ENCODE peak calls at places on chromosomes 3 and 15, in nine cellular contexts. One of them, this sample, is unnamed.

GRCh38 chr3:27415202-27415601 is 46.0 kb upstream of the NEK10 start:
- DNase-seq in left cardiac atrium: no peak
- DNase-seq in CD14-positive monocyte: no peak
- DNase-seq in stimulated activated CD4-positive, alpha-beta T cell treated with anti-CD3 and anti-CD28 coated beads, Interleukin-12 subunit alpha, Interleukin-12 subunit beta, amount 100 ng/mL, for 48 hours: no peak
- DNase-seq in K562: no peak
- DNase-seq in A549: no peak
- DNase-seq in myocyte: no peak
- DNase-seq in T-helper 17 cell: no peak
- DNase-seq in foreskin fibroblast: no peak
- DNase-seq in this sample: no peak

GRCh38 chr3:146156060-146156459 is 4.9 kb downstream of the PLOD2 start:
- DNase-seq in myocyte: peak; percentile 76
- DNase-seq in CD14-positive monocyte: no peak
- DNase-seq in foreskin fibroblast: peak; percentile 64
- DNase-seq in stimulated activated CD4-positive, alpha-beta T cell treated with anti-CD3 and anti-CD28 coated beads, Interleukin-12 subunit alpha, Interleukin-12 subunit beta, amount 100 ng/mL, for 48 hours: no peak
- DNase-seq in A549: no peak
- DNase-seq in T-helper 17 cell: no peak
- DNase-seq in K562: no peak
- DNase-seq in left cardiac atrium: no peak
- DNase-seq in this sample: no peak

GRCh38 chr3:23655749-23656148 is 150.0 kb upstream of the UBE2E1 start:
- DNase-seq in left cardiac atrium: no peak
- DNase-seq in stimulated activated CD4-positive, alpha-beta T cell treated with anti-CD3 and anti-CD28 coated beads, Interleukin-12 subunit alpha, Interleukin-12 subunit beta, amount 100 ng/mL, for 48 hours: no peak
- DNase-seq in K562: no peak
- DNase-seq in T-helper 17 cell: no peak
- DNase-seq in A549: no peak
- DNase-seq in myocyte: no peak
- DNase-seq in CD14-positive monocyte: no peak
- DNase-seq in foreskin fibroblast: no peak
- DNase-seq in this sample: no peak

GRCh38 chr3:150798122-150798618 is 35.2 kb upstream of the SIAH2 start:
- DNase-seq in left cardiac atrium: no peak
- DNase-seq in K562: no peak
- DNase-seq in T-helper 17 cell: no peak
- DNase-seq in stimulated activated CD4-positive, alpha-beta T cell treated with anti-CD3 and anti-CD28 coated beads, Interleukin-12 subunit alpha, Interleukin-12 subunit beta, amount 100 ng/mL, for 48 hours: no peak
- DNase-seq in myocyte: peak; percentile 7
- DNase-seq in foreskin fibroblast: no peak
- DNase-seq in A549: peak; percentile 12
- DNase-seq in CD14-positive monocyte: no peak
- DNase-seq in this sample: no peak

GRCh38 chr3:194447161-194447560 is 39.6 kb downstream of the ATP13A3 start:
- DNase-seq in foreskin fibroblast: no peak
- DNase-seq in K562: peak; percentile 38
- DNase-seq in T-helper 17 cell: no peak
- DNase-seq in left cardiac atrium: no peak
- DNase-seq in A549: no peak
- DNase-seq in stimulated activated CD4-positive, alpha-beta T cell treated with anti-CD3 and anti-CD28 coated beads, Interleukin-12 subunit alpha, Interleukin-12 subunit beta, amount 100 ng/mL, for 48 hours: no peak
- DNase-seq in CD14-positive monocyte: no peak
- DNase-seq in myocyte: no peak
- DNase-seq in this sample: no peak

GRCh38 chr3:21390856-21391255 is 360.2 kb downstream of the ZNF385D start:
- DNase-seq in stimulated activated CD4-positive, alpha-beta T cell treated with anti-CD3 and anti-CD28 coated beads, Interleukin-12 subunit alpha, Interleukin-12 subunit beta, amount 100 ng/mL, for 48 hours: no peak
- DNase-seq in foreskin fibroblast: no peak
- DNase-seq in T-helper 17 cell: no peak
- DNase-seq in CD14-positive monocyte: no peak
- DNase-seq in left cardiac atrium: no peak
- DNase-seq in myocyte: no peak
- DNase-seq in A549: no peak
- DNase-seq in K562: no peak
- DNase-seq in this sample: no peak

GRCh38 chr15:91956026-91956723 is 102.7 kb downstream of the SLCO3A1 start:
- DNase-seq in CD14-positive monocyte: no peak
- DNase-seq in left cardiac atrium: peak; percentile 58
- DNase-seq in A549: no peak
- DNase-seq in K562: no peak
- DNase-seq in stimulated activated CD4-positive, alpha-beta T cell treated with anti-CD3 and anti-CD28 coated beads, Interleukin-12 subunit alpha, Interleukin-12 subunit beta, amount 100 ng/mL, for 48 hours: no peak
- DNase-seq in foreskin fibroblast: peak; percentile 64
- DNase-seq in T-helper 17 cell: no peak
- DNase-seq in myocyte: no peak
- DNase-seq in this sample: no peak

GRCh38 chr3:11282250-11283125 is 10.3 kb downstream of the ATG7 start:
- DNase-seq in CD14-positive monocyte: no peak
- DNase-seq in A549: no peak
- DNase-seq in stimulated activated CD4-positive, alpha-beta T cell treated with anti-CD3 and anti-CD28 coated beads, Interleukin-12 subunit alpha, Interleukin-12 subunit beta, amount 100 ng/mL, for 48 hours: no peak
- DNase-seq in myocyte: peak; percentile 12
- DNase-seq in K562: no peak
- DNase-seq in left cardiac atrium: no peak
- DNase-seq in T-helper 17 cell: no peak
- DNase-seq in foreskin fibroblast: peak; percentile 55
- DNase-seq in this sample: no peak

GRCh38 chr3:116423365-116423764 is 21.9 kb downstream of the LSAMP start:
- DNase-seq in A549: no peak
- DNase-seq in K562: no peak
- DNase-seq in myocyte: no peak
- DNase-seq in CD14-positive monocyte: no peak
- DNase-seq in stimulated activated CD4-positive, alpha-beta T cell treated with anti-CD3 and anti-CD28 coated beads, Interleukin-12 subunit alpha, Interleukin-12 subunit beta, amount 100 ng/mL, for 48 hours: no peak
- DNase-seq in foreskin fibroblast: peak; percentile 38
- DNase-seq in left cardiac atrium: no peak
- DNase-seq in T-helper 17 cell: no peak
- DNase-seq in this sample: no peak

GRCh38 chr3:193910886-193911738 is 224.8 kb upstream of the HES1 start:
- DNase-seq in stimulated activated CD4-positive, alpha-beta T cell treated with anti-CD3 and anti-CD28 coated beads, Interleukin-12 subunit alpha, Interleukin-12 subunit beta, amount 100 ng/mL, for 48 hours: no peak
- DNase-seq in left cardiac atrium: no peak
- DNase-seq in T-helper 17 cell: no peak
- DNase-seq in myocyte: no peak
- DNase-seq in foreskin fibroblast: no peak
- DNase-seq in A549: peak; percentile 8
- DNase-seq in K562: peak; percentile 50
- DNase-seq in CD14-positive monocyte: no peak
- DNase-seq in this sample: no peak

GRCh38 chr3:47586746-47587145 is 8.1 kb upstream of the CSPG5 start:
- DNase-seq in T-helper 17 cell: no peak
- DNase-seq in A549: no peak
- DNase-seq in foreskin fibroblast: no peak
- DNase-seq in CD14-positive monocyte: no peak
- DNase-seq in K562: no peak
- DNase-seq in stimulated activated CD4-positive, alpha-beta T cell treated with anti-CD3 and anti-CD28 coated beads, Interleukin-12 subunit alpha, Interleukin-12 subunit beta, amount 100 ng/mL, for 48 hours: no peak
- DNase-seq in left cardiac atrium: no peak
- DNase-seq in myocyte: peak; percentile 40
- DNase-seq in this sample: no peak

GRCh38 chr3:169244119-169244864 is 419.2 kb downstream of the MECOM start:
- DNase-seq in T-helper 17 cell: no peak
- DNase-seq in stimulated activated CD4-positive, alpha-beta T cell treated with anti-CD3 and anti-CD28 coated beads, Interleukin-12 subunit alpha, Interleukin-12 subunit beta, amount 100 ng/mL, for 48 hours: no peak
- DNase-seq in K562: no peak
- DNase-seq in CD14-positive monocyte: no peak
- DNase-seq in A549: no peak
- DNase-seq in foreskin fibroblast: peak; percentile 17
- DNase-seq in myocyte: no peak
- DNase-seq in left cardiac atrium: no peak
- DNase-seq in this sample: no peak

GRCh38 chr3:172658344-172659245 is 52.3 kb downstream of the NCEH1 start:
- DNase-seq in T-helper 17 cell: no peak
- DNase-seq in myocyte: peak; percentile 58
- DNase-seq in stimulated activated CD4-positive, alpha-beta T cell treated with anti-CD3 and anti-CD28 coated beads, Interleukin-12 subunit alpha, Interleukin-12 subunit beta, amount 100 ng/mL, for 48 hours: no peak
- DNase-seq in left cardiac atrium: no peak
- DNase-seq in CD14-positive monocyte: no peak
- DNase-seq in A549: peak; percentile 92
- DNase-seq in foreskin fibroblast: peak; percentile 97
- DNase-seq in K562: peak; percentile 10
- DNase-seq in this sample: no peak

GRCh38 chr3:130310109-130310508 is 35.4 kb upstream of the COL6A5 start:
- DNase-seq in CD14-positive monocyte: no peak
- DNase-seq in T-helper 17 cell: no peak
- DNase-seq in foreskin fibroblast: no peak
- DNase-seq in stimulated activated CD4-positive, alpha-beta T cell treated with anti-CD3 and anti-CD28 coated beads, Interleukin-12 subunit alpha, Interleukin-12 subunit beta, amount 100 ng/mL, for 48 hours: no peak
- DNase-seq in K562: no peak
- DNase-seq in left cardiac atrium: no peak
- DNase-seq in myocyte: no peak
- DNase-seq in A549: no peak
- DNase-seq in this sample: no peak

GRCh38 chr3:151383111-151383510 is 1.4 kb downstream of the P2RY12 start:
- DNase-seq in stimulated activated CD4-positive, alpha-beta T cell treated with anti-CD3 and anti-CD28 coated beads, Interleukin-12 subunit alpha, Interleukin-12 subunit beta, amount 100 ng/mL, for 48 hours: no peak
- DNase-seq in left cardiac atrium: no peak
- DNase-seq in T-helper 17 cell: no peak
- DNase-seq in foreskin fibroblast: no peak
- DNase-seq in A549: no peak
- DNase-seq in K562: no peak
- DNase-seq in CD14-positive monocyte: no peak
- DNase-seq in myocyte: no peak
- DNase-seq in this sample: no peak

GRCh38 chr3:120344349-120344748 is 4.8 kb downstream of the LRRC58 start:
- DNase-seq in K562: no peak
- DNase-seq in T-helper 17 cell: no peak
- DNase-seq in CD14-positive monocyte: no peak
- DNase-seq in left cardiac atrium: no peak
- DNase-seq in myocyte: peak; percentile 77
- DNase-seq in stimulated activated CD4-positive, alpha-beta T cell treated with anti-CD3 and anti-CD28 coated beads, Interleukin-12 subunit alpha, Interleukin-12 subunit beta, amount 100 ng/mL, for 48 hours: no peak
- DNase-seq in foreskin fibroblast: peak; percentile 30
- DNase-seq in A549: no peak
- DNase-seq in this sample: no peak

GRCh38 chr15:69809421-69809820 is 288.3 kb downstream of the TLE3 start:
- DNase-seq in foreskin fibroblast: no peak
- DNase-seq in myocyte: no peak
- DNase-seq in T-helper 17 cell: no peak
- DNase-seq in A549: no peak
- DNase-seq in K562: no peak
- DNase-seq in left cardiac atrium: no peak
- DNase-seq in CD14-positive monocyte: no peak
- DNase-seq in stimulated activated CD4-positive, alpha-beta T cell treated with anti-CD3 and anti-CD28 coated beads, Interleukin-12 subunit alpha, Interleukin-12 subunit beta, amount 100 ng/mL, for 48 hours: no peak
- DNase-seq in this sample: no peak

GRCh38 chr15:56205061-56205876 is 38.4 kb downstream of the RFX7 start:
- DNase-seq in myocyte: peak; percentile 24
- DNase-seq in CD14-positive monocyte: no peak
- DNase-seq in left cardiac atrium: no peak
- DNase-seq in stimulated activated CD4-positive, alpha-beta T cell treated with anti-CD3 and anti-CD28 coated beads, Interleukin-12 subunit alpha, Interleukin-12 subunit beta, amount 100 ng/mL, for 48 hours: no peak
- DNase-seq in K562: no peak
- DNase-seq in A549: no peak
- DNase-seq in T-helper 17 cell: no peak
- DNase-seq in foreskin fibroblast: peak; percentile 24
- DNase-seq in this sample: no peak

This sample was measured in activated B cell treated with CpG ODN at 0.5 μM for 24 hours.